ENCODE peak calls at places on chromosome 21, in four cellular contexts. A is HepG2, O is GM12878, K is K562. Z is an unnamed sample.

GRCh38 chr21:40466893-40467483 is 380.0 kb downstream of the DSCAM start:
- DNase-seq in A (no peak), O (no peak), K (no peak), Z (no peak)

GRCh38 chr21:26445440-26445839 is 127.6 kb downstream of the CYYR1 start:
- DNase-seq in A (no peak), O (no peak), K (no peak), Z (no peak)

GRCh38 chr21:42040411-42041180 is 30.4 kb upstream of the ZBTB21 start:
- DNase-seq in A (peak; percentile 67), O (no peak), K (no peak), Z (no peak)

GRCh38 chr21:26140185-26140584 is 30.4 kb downstream of the APP start:
- DNase-seq in A (peak; percentile 50), O (no peak), K (no peak), Z (peak; percentile 21)

GRCh38 chr21:41426656-41427311 is 745 bp downstream of the MX1 start:
- DNase-seq in A (no peak), O (no peak), K (no peak), Z (no peak)

GRCh38 chr21:37040212-37040611 is 32.7 kb downstream of the PIGP start:
- DNase-seq in A (no peak), O (no peak), K (no peak), Z (no peak)

GRCh38 chr21:38428211-38428610 is 70.1 kb downstream of the ERG start:
- DNase-seq in A (no peak), O (no peak), K (no peak), Z (no peak)

GRCh38 chr21:15423676-15424445 is 305.9 kb upstream of the USP25 start:
- DNase-seq in A (no peak), O (no peak), K (no peak), Z (no peak)

GRCh38 chr21:39923441-39923840 is 56.2 kb downstream of the PCP4 start:
- DNase-seq in A (no peak), O (no peak), K (no peak), Z (no peak)

GRCh38 chr21:31630062-31630711 is 29.3 kb upstream of the SOD1 start:
- DNase-seq in A (peak; percentile 3), O (no peak), K (no peak), Z (no peak)

GRCh38 chr21:33975548-33976081 is 60.0 kb upstream of the ATP5PO start:
- DNase-seq in A (no peak), O (peak; percentile 98), K (no peak), Z (no peak)

GRCh38 chr21:34801519-34802132 is 132.8 kb downstream of the CLIC6 start:
- DNase-seq in A (no peak), O (no peak), K (peak; percentile 47), Z (no peak)

GRCh38 chr21:37821791-37822450 is 94.3 kb downstream of the KCNJ6 start:
- DNase-seq in A (no peak), O (no peak), K (no peak), Z (no peak)

GRCh38 chr21:38663282-38663681 is 142.4 kb upstream of the ETS2 start:
- DNase-seq in A (no peak), O (no peak), K (no peak), Z (no peak)

GRCh38 chr21:41612674-41613250 is 104.8 kb upstream of the TMPRSS2 start:
- DNase-seq in A (peak; percentile 15), O (no peak), K (peak; percentile 76), Z (peak; percentile 78)

GRCh38 chr21:35026153-35026499 is 23.0 kb downstream of the RUNX1 start:
- DNase-seq in A (no peak), O (no peak), K (no peak), Z (no peak)

GRCh38 chr21:41664881-41665765 is 101.7 kb downstream of the RIPK4 start:
- DNase-seq in A (no peak), O (no peak), K (no peak), Z (no peak)

GRCh38 chr21:33075596-33076195 is 5.8 kb downstream of the OLIG1 start:
- DNase-seq in A (no peak), O (no peak), K (no peak), Z (no peak)

GRCh38 chr21:41250519-41250918 is 66.1 kb upstream of the FAM3B start:
- DNase-seq in A (no peak), O (no peak), K (no peak), Z (no peak)

GRCh38 chr21:16159213-16159970 is 429.6 kb downstream of the USP25 start:
- DNase-seq in A (no peak), O (no peak), K (no peak), Z (no peak)

GRCh38 chr21:34949499-34949898 is 99.6 kb downstream of the RUNX1 start:
- DNase-seq in A (no peak), O (no peak), K (no peak), Z (no peak)

GRCh38 chr21:41891132-41891531 is 12.0 kb upstream of the PRDM15 start:
- DNase-seq in A (no peak), O (no peak), K (no peak), Z (no peak)

GRCh38 chr21:38712076-38712475 is 93.7 kb upstream of the ETS2 start:
- DNase-seq in A (peak; percentile 62), O (no peak), K (no peak), Z (peak; percentile 28)

GRCh38 chr21:26072891-26073615 is 97.5 kb downstream of the APP start:
- DNase-seq in A (no peak), O (no peak), K (no peak), Z (no peak)

GRCh38 chr21:24375201-24375600 is 1232.1 kb downstream of the MRPL39 start:
- DNase-seq in A (no peak), O (no peak), K (no peak), Z (no peak)

GRCh38 chr21:39109596-39110210 is 73.5 kb downstream of the PSMG1 start:
- DNase-seq in A (no peak), O (no peak), K (no peak), Z (no peak)

GRCh38 chr21:46304955-46305354 is 18.7 kb downstream of the C21orf58 start:
- DNase-seq in A (no peak), O (no peak), K (no peak), Z (no peak)
- TF ChIP-seq FOXK2 in A (no peak), O (no peak), K (no peak), Z (no peak)

GRCh38 chr21:27513825-27514224 is 546.9 kb upstream of the ADAMTS5 start:
- DNase-seq in A (no peak), O (no peak), K (no peak), Z (no peak)

GRCh38 chr21:27515676-27516075 is 548.8 kb upstream of the ADAMTS5 start:
- DNase-seq in A (no peak), O (no peak), K (no peak), Z (no peak)

DNA sequence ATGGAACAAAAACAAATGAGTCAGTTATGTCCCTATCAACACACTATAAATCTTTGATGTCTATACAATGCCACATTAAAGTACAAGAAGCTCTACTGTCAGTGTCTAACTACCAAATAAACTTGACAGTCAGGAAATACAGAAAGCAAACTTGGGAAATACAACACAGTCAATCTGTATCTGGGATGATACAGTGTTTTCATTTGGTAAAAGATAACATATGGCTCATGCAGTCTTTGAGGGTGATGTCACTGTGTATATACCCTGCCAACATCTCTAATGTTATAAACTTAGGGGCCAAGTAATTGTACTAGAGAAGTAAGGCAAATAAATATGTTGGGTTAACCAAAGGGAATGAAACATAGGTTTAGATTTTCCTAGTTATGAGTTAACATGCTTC is 552.5 kb upstream of the ADAMTS5 start:
- DNase-seq in A (no peak), O (no peak), K (no peak), Z (no peak)
- TF ChIP-seq FOXM1 in A (no peak), O (no peak), K (no peak), Z (no peak)

GRCh38 chr21:20811702-20812101 is 186.5 kb upstream of the NCAM2 start:
- DNase-seq in A (no peak), O (no peak), K (no peak), Z (no peak)

GRCh38 chr21:20814090-20814489 is 184.1 kb upstream of the NCAM2 start:
- DNase-seq in A (no peak), O (no peak), K (no peak), Z (no peak)
- TF ChIP-seq FOXK2 in A (no peak), O (no peak), K (no peak), Z (no peak)

GRCh38 chr21:29305068-29305467 is 6.3 kb downstream of the BACH1 start:
- DNase-seq in A (no peak), O (no peak), K (no peak), Z (no peak)

GRCh38 chr21:29306920-29307319 is 8.2 kb downstream of the BACH1 start:
- DNase-seq in A (no peak), O (no peak), K (no peak), Z (no peak)

GRCh38 chr21:29303301-29303700 is 4.6 kb downstream of the BACH1 start:
- DNase-seq in A (no peak), O (no peak), K (no peak), Z (no peak)

GRCh38 chr21:29304577-29304976 is 5.9 kb downstream of the BACH1 start:
- DNase-seq in A (no peak), O (no peak), K (no peak), Z (no peak)

GRCh38 chr21:29305561-29305960 is 6.8 kb downstream of the BACH1 start:
- DNase-seq in A (peak; percentile 35), O (no peak), K (no peak), Z (no peak)
- TF ChIP-seq FOXM1 in A (no peak), O (no peak), K (no peak), Z (no peak)

GRCh38 chr21:44998621-44999427 is 59.0 kb downstream of the SLX9 start:
- DNase-seq in A (no peak), O (no peak), K (no peak), Z (no peak)
- TF ChIP-seq FOXK2 in A (no peak), O (no peak), K (no peak), Z (no peak)

GRCh38 chr21:44753357-44753756 is 42.0 kb upstream of the TSPEAR start:
- DNase-seq in A (no peak), O (no peak), K (no peak), Z (no peak)

GRCh38 chr21:44751799-44752636 is 40.6 kb upstream of the TSPEAR start:
- DNase-seq in A (no peak), O (no peak), K (no peak), Z (no peak)

GRCh38 chr21:44750675-44751025 is 39.3 kb upstream of the TSPEAR start:
- DNase-seq in A (no peak), O (no peak), K (no peak), Z (no peak)

GRCh38 chr21:44751186-44751798 is 39.9 kb upstream of the TSPEAR start:
- DNase-seq in A (no peak), O (no peak), K (no peak), Z (no peak)

GRCh38 chr21:44752701-44753235 is 41.4 kb upstream of the TSPEAR start:
- DNase-seq in A (no peak), O (no peak), K (no peak), Z (no peak)
- TF ChIP-seq FOXM1 in A (no peak), O (no peak), K (no peak), Z (no peak)

DNA sequence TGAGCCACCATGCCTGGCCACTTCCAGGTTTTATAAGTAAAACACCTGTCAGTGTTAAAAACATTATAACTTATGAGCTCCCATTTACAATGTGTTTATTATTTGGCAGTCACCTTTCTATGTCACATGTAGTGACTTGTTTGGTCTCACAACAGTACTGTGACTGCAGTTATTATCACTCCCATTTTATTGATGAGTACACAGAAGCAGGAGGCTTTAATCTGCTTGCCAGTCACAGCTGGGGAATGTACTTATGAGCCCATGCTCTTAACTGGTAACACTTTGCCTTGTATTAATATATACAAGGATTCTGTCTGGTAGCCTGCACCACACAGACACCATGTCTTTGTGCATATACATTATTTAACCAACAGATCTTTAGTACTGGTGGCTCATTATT is 31.1 kb upstream of the BACH1 start:
- DNase-seq in A (no peak), O (no peak), K (no peak), Z (no peak)
- TF ChIP-seq FOXK2 in A (no peak), O (no peak), K (no peak), Z (no peak)